ENCODE peak calls at places on chromosome 12, in nine cellular contexts. D, T, M, B, R, K, L, O and W are unnamed samples.

GRCh38 chr12:89552376-89552775 is 26.5 kb upstream of the POC1B start:
- DNase-seq in D (no peak), B (no peak), R (no peak), K (no peak), O (no peak), M (no peak), L (no peak), T (no peak), W (no peak)

GRCh38 chr12:111014547-111014946 is 94.2 kb upstream of the MYL2 start:
- DNase-seq in B (no peak), R (no peak), K (no peak), T (no peak), L (no peak), O (no peak), M (no peak), D (no peak), W (no peak)

GRCh38 chr12:88081247-88081646 is 52.0 kb upstream of the C12orf50 start:
- DNase-seq in R (no peak), M (no peak), T (no peak), K (no peak), O (no peak), D (no peak), L (no peak), B (no peak), W (no peak)

GRCh38 chr12:49108958-49109404 is 1.7 kb downstream of the LMBR1L start:
- DNase-seq in K (peak; percentile 76), O (peak; percentile 52), D (peak; percentile 90), B (peak; percentile 72), R (no peak), M (no peak), L (peak; percentile 76), T (no peak), W (no peak)

GRCh38 chr12:92827836-92828431 is 101.2 kb downstream of the EEA1 start:
- DNase-seq in O (no peak), B (peak; percentile 13), R (no peak), K (peak; percentile 39), M (peak; percentile 74), T (no peak), L (no peak), D (no peak), W (no peak)

GRCh38 chr12:22672951-22673350 is 48.0 kb downstream of the ETNK1 start:
- DNase-seq in L (no peak), D (no peak), M (no peak), K (no peak), B (no peak), O (no peak), T (no peak), R (no peak), W (no peak)

GRCh38 chr12:24172773-24173447 is 223.4 kb upstream of the SOX5 start:
- DNase-seq in D (no peak), T (no peak), O (no peak), M (no peak), R (no peak), K (no peak), B (no peak), L (no peak), W (no peak)

GRCh38 chr12:105462841-105463240 is 132.3 kb downstream of the C12orf75 start:
- DNase-seq in L (no peak), B (no peak), R (no peak), D (no peak), T (no peak), M (no peak), K (no peak), O (no peak), W (no peak)

GRCh38 chr12:10721654-10722501 is 1.2 kb downstream of the YBX3 start:
- DNase-seq in R (no peak), B (peak; percentile 98), M (peak; percentile 95), T (peak; percentile 97), L (peak; percentile 64), D (peak; percentile 95), K (peak; percentile 88), O (peak; percentile 89), W (peak; percentile 8)
- TF ChIP-seq POLR2A in R (no peak), B (peak; percentile 91), M (peak; percentile 24), T (no peak), L (no peak), D (no peak), K (peak; percentile 40), O (no peak), W (no peak)

DNA sequence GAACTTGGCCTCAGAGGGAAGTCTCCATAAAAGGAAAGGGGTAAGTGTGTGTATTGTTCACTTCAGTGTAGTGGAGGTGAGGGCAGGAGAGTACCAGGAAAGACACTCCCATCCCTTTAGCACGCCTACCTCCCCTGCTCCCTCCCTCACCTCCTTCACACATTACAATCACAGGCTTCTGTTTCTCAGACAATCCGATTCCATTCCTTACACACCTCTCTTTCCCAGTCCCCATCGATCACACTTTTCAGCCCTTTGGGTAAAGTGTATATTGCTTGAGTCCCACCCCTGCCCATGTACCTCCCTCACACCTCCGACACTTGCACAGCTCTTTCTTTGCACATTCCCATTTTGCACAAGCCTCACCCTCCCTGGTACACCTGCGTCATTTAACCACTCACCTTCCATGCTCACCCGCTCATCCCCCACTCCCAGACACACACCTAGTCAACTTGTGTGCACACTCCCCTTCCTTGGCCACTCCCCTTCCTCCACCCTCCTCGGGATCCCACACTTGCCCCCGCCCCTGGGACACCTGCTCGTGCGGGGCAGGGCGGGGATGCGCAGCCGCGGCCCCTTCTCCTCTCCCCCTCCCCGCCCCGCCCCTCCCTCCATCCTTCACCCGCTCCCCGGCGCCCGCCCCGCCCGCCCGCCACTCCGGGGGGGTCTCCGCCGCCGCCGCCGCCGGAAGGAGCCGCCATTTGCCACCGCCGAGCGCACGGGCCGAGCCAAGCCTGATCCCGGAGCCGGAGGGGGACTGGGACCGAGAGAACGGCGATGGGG is at the start of gene MARCHF9:
- DNase-seq in B (peak; percentile 83), O (peak; percentile 87), R (peak; percentile 90), T (peak; percentile 87), M (peak; percentile 59), D (peak; percentile 80), L (peak; percentile 74), K (peak; percentile 91), W (peak; percentile 43)
- H3K27ac ChIP-seq in B (peak within 1 kb of the TSS; percentile 67), O (peak within 1 kb of the TSS; percentile 46), R (peak within 1 kb of the TSS; percentile 81), T (peak within 1 kb of the TSS; percentile 63), M (peak within 1 kb of the TSS; percentile 71), D (no peak within 1 kb of the TSS), L (no peak within 1 kb of the TSS), K (peak within 1 kb of the TSS; percentile 83), W (peak within 1 kb of the TSS; percentile 48)

DNA sequence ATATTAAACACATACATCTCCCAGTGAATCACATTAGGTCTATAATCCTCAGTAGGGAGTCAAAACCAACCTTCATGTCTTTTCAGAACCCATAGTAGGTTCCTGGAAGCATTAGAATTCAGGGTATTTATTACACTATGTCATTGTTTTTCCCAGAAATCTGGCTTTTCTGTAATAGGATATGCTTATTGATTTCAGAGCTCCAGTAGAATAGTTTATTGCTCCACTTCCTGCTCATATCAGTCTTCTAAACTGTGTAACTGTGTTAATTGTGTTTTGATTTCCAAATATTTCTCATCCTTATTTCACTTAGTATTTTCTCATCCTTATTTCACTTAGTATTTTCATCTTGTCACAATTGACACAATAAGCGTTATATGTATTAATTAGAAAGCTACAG is 268.0 kb downstream of the CCDC59 start:
- DNase-seq in K (no peak), O (no peak), R (no peak), M (no peak), D (no peak), L (no peak), B (no peak), T (no peak), W (no peak)
- H3K4me3 ChIP-seq in K (no peak overlapping the region), O (no peak overlapping the region), R (no peak overlapping the region), M (no peak overlapping the region), D (no peak overlapping the region), L (no peak overlapping the region), B (no peak overlapping the region), T (no peak overlapping the region), W (no peak overlapping the region)

GRCh38 chr12:6923003-6923732 is 4.6 kb upstream of the ATN1 start:
- DNase-seq in D (no peak), M (no peak), O (no peak), R (no peak), L (no peak), T (no peak), B (no peak), K (no peak), W (no peak)
- TF ChIP-seq POLR2A in D (no peak), M (no peak), O (no peak), R (no peak), L (no peak), T (no peak), B (no peak), K (no peak), W (no peak)

GRCh38 chr12:120278137-120279069 is 12.9 kb upstream of the PXN start:
- DNase-seq in T (no peak), M (no peak), B (no peak), R (peak; percentile 77), D (no peak), K (no peak), O (peak; percentile 74), L (no peak), W (no peak)

GRCh38 chr12:120282229-120282628 is 9.5 kb downstream of the RNU4-2 start:
- DNase-seq in R (no peak), T (no peak), O (peak; percentile 53), L (no peak), M (no peak), K (no peak), B (no peak), D (no peak), W (no peak)

DNA sequence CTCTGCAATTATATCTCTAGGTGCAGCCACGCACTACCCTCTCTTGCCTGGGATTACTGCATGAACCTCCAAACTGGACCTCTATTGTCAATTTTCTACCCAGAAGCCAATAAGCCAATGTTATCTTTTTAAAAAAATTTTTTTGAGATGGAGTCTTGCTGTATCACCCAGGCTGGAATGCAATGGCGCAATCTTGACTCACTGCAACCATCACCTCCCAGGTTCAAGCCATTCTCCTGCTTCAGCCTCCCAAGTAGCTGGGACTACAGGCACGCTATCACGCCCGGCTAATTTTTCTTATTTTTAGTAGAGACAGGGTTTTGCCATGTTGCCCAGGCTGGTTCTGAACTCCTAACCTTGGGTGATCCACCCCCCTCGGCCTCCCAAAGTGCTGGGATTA is 11.2 kb upstream of the PXN start:
- DNase-seq in M (peak; percentile 58), R (no peak), O (no peak), L (no peak), B (no peak), T (no peak), K (no peak), D (no peak), W (no peak)
- H3K27ac ChIP-seq in M (peak overlapping the region; percentile 58), R (no peak overlapping the region), O (no peak overlapping the region), L (no peak overlapping the region), B (no peak overlapping the region), T (no peak overlapping the region), K (no peak overlapping the region), D (no peak overlapping the region), W (no peak overlapping the region)

DNA sequence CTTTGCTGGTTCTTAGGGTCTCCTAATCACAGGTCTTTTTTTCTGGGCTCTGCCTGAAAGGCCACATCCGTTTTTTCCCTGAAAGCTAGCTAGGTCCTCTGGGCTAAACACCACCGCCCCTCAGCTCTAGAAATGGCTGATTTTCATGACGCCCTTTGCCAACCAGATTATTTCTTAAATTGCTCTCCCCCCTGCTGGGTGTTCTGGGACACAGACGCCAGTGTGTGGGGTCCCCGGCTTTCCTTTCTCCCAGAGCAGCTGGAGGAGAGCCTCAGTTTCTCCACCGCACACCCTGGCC is 45.3 kb upstream of the ATP23 start:
- DNase-seq in M (no peak), D (peak; percentile 49), O (no peak), B (no peak), K (no peak), L (no peak), R (no peak), T (no peak), W (no peak)
- H3K4me3 ChIP-seq in M (peak overlapping the region; percentile 58), D (peak overlapping the region; percentile 74), O (peak overlapping the region; percentile 6), B (peak overlapping the region; percentile 44), K (peak overlapping the region; percentile 56), L (peak overlapping the region; percentile 75), R (peak overlapping the region; percentile 6), T (peak overlapping the region; percentile 52), W (peak overlapping the region; percentile 69)